ENCODE peak calls at places on chromosomes 2 and 18, in seven cellular contexts. One of them, this sample, is unnamed. For H3K4me1 and H3K36me3, the result is how much of the 10 kb centered on the place peaks cover.

GRCh38 chr18:23257686-23258565 is 122.6 kb downstream of the CABLES1 start:
- DNase-seq in IMR-90: peak
- DNase-seq in HCT116: no peak
- DNase-seq in uterus: no peak
- DNase-seq in ovary: no peak
- DNase-seq in K562: no peak
- DNase-seq in stomach: no peak
- DNase-seq in this sample: no peak

GRCh38 chr2:147449323-147450080 is 395.3 kb upstream of the ACVR2A start:
- DNase-seq in K562: no peak
- DNase-seq in HCT116: no peak
- DNase-seq in IMR-90: no peak
- DNase-seq in stomach: no peak
- DNase-seq in ovary: no peak
- DNase-seq in uterus: no peak
- DNase-seq in this sample: no peak

GRCh38 chr2:165015052-165015642 is 59.8 kb upstream of the SLC38A11 start:
- DNase-seq in K562: peak
- DNase-seq in HCT116: peak
- DNase-seq in uterus: no peak
- DNase-seq in ovary: peak
- DNase-seq in stomach: peak
- DNase-seq in IMR-90: peak
- DNase-seq in this sample: peak

GRCh38 chr2:30877833-30878232 is 70.6 kb upstream of the CAPN13 start:
- DNase-seq in stomach: no peak
- DNase-seq in HCT116: no peak
- DNase-seq in K562: no peak
- DNase-seq in ovary: no peak
- DNase-seq in IMR-90: no peak
- DNase-seq in uterus: no peak
- DNase-seq in this sample: no peak

GRCh38 chr2:168159754-168160585 is 87.4 kb downstream of the STK39 start:
- DNase-seq in HCT116: no peak
- DNase-seq in ovary: no peak
- DNase-seq in stomach: no peak
- DNase-seq in uterus: peak
- DNase-seq in K562: no peak
- DNase-seq in IMR-90: no peak
- DNase-seq in this sample: no peak

GRCh38 chr18:71252351-71252862 is 963.6 kb downstream of the SOCS6 start:
- DNase-seq in uterus: no peak
- DNase-seq in IMR-90: no peak
- DNase-seq in K562: no peak
- DNase-seq in HCT116: no peak
- DNase-seq in stomach: no peak
- DNase-seq in ovary: no peak
- DNase-seq in this sample: no peak

GRCh38 chr2:136216073-136216472 is 98.1 kb upstream of the CXCR4 start:
- DNase-seq in K562: no peak
- DNase-seq in HCT116: no peak
- DNase-seq in ovary: no peak
- DNase-seq in uterus: no peak
- DNase-seq in stomach: no peak
- DNase-seq in IMR-90: no peak
- DNase-seq in this sample: no peak

GRCh38 chr2:118291481-118291880 is 203.2 kb downstream of the INSIG2 start:
- DNase-seq in ovary: no peak
- DNase-seq in HCT116: no peak
- DNase-seq in stomach: no peak
- DNase-seq in uterus: no peak
- DNase-seq in K562: no peak
- DNase-seq in IMR-90: no peak
- DNase-seq in this sample: no peak

GRCh38 chr2:38218583-38218982 is 142.6 kb upstream of the CYP1B1 start:
- DNase-seq in ovary: no peak
- DNase-seq in stomach: no peak
- DNase-seq in HCT116: no peak
- DNase-seq in uterus: peak
- DNase-seq in K562: no peak
- DNase-seq in IMR-90: no peak
- DNase-seq in this sample: no peak

GRCh38 chr2:8412586-8412985 is 269.3 kb upstream of the ID2 start:
- DNase-seq in HCT116: no peak
- DNase-seq in uterus: peak
- DNase-seq in IMR-90: no peak
- DNase-seq in K562: no peak
- DNase-seq in ovary: no peak
- DNase-seq in stomach: no peak
- DNase-seq in this sample: no peak

GRCh38 chr2:8168007-8168717 is 513.7 kb upstream of the ID2 start:
- DNase-seq in K562: no peak
- DNase-seq in IMR-90: no peak
- DNase-seq in uterus: no peak
- DNase-seq in HCT116: no peak
- DNase-seq in stomach: no peak
- DNase-seq in ovary: no peak
- DNase-seq in this sample: no peak

GRCh38 chr2:118529931-118530330 is 317.5 kb downstream of the EN1 start:
- DNase-seq in stomach: no peak
- DNase-seq in K562: no peak
- DNase-seq in ovary: no peak
- DNase-seq in HCT116: no peak
- DNase-seq in uterus: no peak
- DNase-seq in IMR-90: no peak
- DNase-seq in this sample: no peak

GRCh38 chr2:238846503-238847431 is 1.1 kb upstream of the TWIST2 start:
- DNase-seq in stomach: no peak
- DNase-seq in ovary: peak
- DNase-seq in IMR-90: no peak
- DNase-seq in HCT116: no peak
- DNase-seq in uterus: peak
- DNase-seq in K562: no peak
- DNase-seq in this sample: no peak

GRCh38 chr18:11710578-11710977 is 21.5 kb downstream of the GNAL start:
- DNase-seq in uterus: no peak
- DNase-seq in ovary: no peak
- DNase-seq in K562: no peak
- DNase-seq in IMR-90: no peak
- DNase-seq in stomach: no peak
- DNase-seq in HCT116: no peak
- DNase-seq in this sample: no peak

GRCh38 chr2:73780242-73780582 is 309 bp upstream of the DUSP11 start:
- DNase-seq in stomach: no peak
- DNase-seq in ovary: no peak
- DNase-seq in IMR-90: no peak
- DNase-seq in K562: no peak
- DNase-seq in HCT116: no peak
- DNase-seq in uterus: no peak
- DNase-seq in this sample: no peak

GRCh38 chr2:177331446-177331997 is 61.1 kb upstream of the AGPS start:
- DNase-seq in ovary: no peak
- DNase-seq in HCT116: no peak
- DNase-seq in stomach: no peak
- DNase-seq in uterus: no peak
- DNase-seq in IMR-90: no peak
- DNase-seq in K562: no peak
- DNase-seq in this sample: no peak

GRCh38 chr2:98438190-98439133 is 6.2 kb upstream of the INPP4A start:
- DNase-seq in stomach: no peak
- DNase-seq in K562: no peak
- DNase-seq in HCT116: no peak
- DNase-seq in ovary: no peak
- DNase-seq in IMR-90: no peak
- DNase-seq in uterus: no peak
- DNase-seq in this sample: no peak

GRCh38 chr2:234166521-234166920 is 116.0 kb downstream of the SPP2 start:
- DNase-seq in HCT116: no peak
- DNase-seq in IMR-90: no peak
- DNase-seq in ovary: no peak
- DNase-seq in stomach: no peak
- DNase-seq in K562: no peak
- DNase-seq in uterus: no peak
- DNase-seq in this sample: no peak
- H3K4me1 ChIP-seq in HCT116: under half
- H3K4me1 ChIP-seq in IMR-90: under half
- H3K4me1 ChIP-seq in ovary: under half
- H3K4me1 ChIP-seq in stomach: under half
- H3K4me1 ChIP-seq in K562: under half
- H3K4me1 ChIP-seq in uterus: under half
- H3K4me1 ChIP-seq in this sample: under half

GRCh38 chr2:113756088-113757058 is at the start of gene SLC35F5:
- DNase-seq in IMR-90: peak
- DNase-seq in K562: peak
- DNase-seq in ovary: peak
- DNase-seq in HCT116: peak
- DNase-seq in uterus: peak
- DNase-seq in stomach: peak
- DNase-seq in this sample: peak
- TF ChIP-seq POLR2A in IMR-90: peak
- TF ChIP-seq POLR2A in K562: peak
- TF ChIP-seq POLR2A in ovary: peak
- TF ChIP-seq POLR2A in HCT116: peak
- TF ChIP-seq POLR2A in uterus: peak
- TF ChIP-seq POLR2A in stomach: peak
- TF ChIP-seq POLR2A in this sample: peak

DNA sequence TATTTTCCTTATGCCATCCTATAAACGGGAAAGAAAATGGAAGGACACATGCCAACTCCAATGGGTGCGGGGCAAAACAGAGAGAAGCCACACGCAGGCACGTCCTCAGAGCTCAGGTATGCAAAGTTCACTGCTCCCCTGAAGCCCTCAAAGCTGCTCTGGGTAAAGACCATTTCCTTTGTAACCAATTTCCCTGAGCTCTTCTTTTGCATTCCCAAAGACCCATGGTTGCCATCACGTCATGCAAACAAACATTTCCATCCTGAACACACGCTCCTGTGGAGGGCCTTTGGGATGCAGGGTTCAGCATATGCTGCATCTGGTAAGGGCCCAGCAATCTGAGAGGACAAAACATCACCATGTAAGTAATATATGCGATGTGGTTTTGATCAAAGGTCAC is 69.4 kb downstream of the EMILIN2 start:
- DNase-seq in ovary: no peak
- DNase-seq in IMR-90: no peak
- DNase-seq in uterus: no peak
- DNase-seq in K562: no peak
- DNase-seq in stomach: no peak
- DNase-seq in HCT116: no peak
- DNase-seq in this sample: no peak
- H3K36me3 ChIP-seq in ovary: under half
- H3K36me3 ChIP-seq in IMR-90: half or more
- H3K36me3 ChIP-seq in uterus: under half
- H3K36me3 ChIP-seq in K562: under half
- H3K36me3 ChIP-seq in stomach: half or more
- H3K36me3 ChIP-seq in HCT116: under half
- H3K36me3 ChIP-seq in this sample: under half

GRCh38 chr2:203685081-203685621 is 21.3 kb upstream of the CD28 start:
- DNase-seq in HCT116: no peak
- DNase-seq in stomach: no peak
- DNase-seq in ovary: no peak
- DNase-seq in K562: no peak
- DNase-seq in IMR-90: peak
- DNase-seq in uterus: no peak
- DNase-seq in this sample: no peak

GRCh38 chr2:203683421-203683820 is 23.0 kb upstream of the CD28 start:
- DNase-seq in K562: no peak
- DNase-seq in stomach: no peak
- DNase-seq in ovary: no peak
- DNase-seq in HCT116: no peak
- DNase-seq in IMR-90: no peak
- DNase-seq in uterus: no peak
- DNase-seq in this sample: no peak

GRCh38 chr2:203681978-203682377 is 24.5 kb upstream of the CD28 start:
- DNase-seq in IMR-90: no peak
- DNase-seq in HCT116: no peak
- DNase-seq in uterus: no peak
- DNase-seq in K562: no peak
- DNase-seq in ovary: no peak
- DNase-seq in stomach: no peak
- DNase-seq in this sample: no peak

GRCh38 chr2:203683932-203684556 is 22.4 kb upstream of the CD28 start:
- DNase-seq in K562: no peak
- DNase-seq in ovary: no peak
- DNase-seq in HCT116: no peak
- DNase-seq in IMR-90: peak
- DNase-seq in stomach: no peak
- DNase-seq in uterus: no peak
- DNase-seq in this sample: no peak

GRCh38 chr2:203682688-203683130 is 23.7 kb upstream of the CD28 start:
- DNase-seq in stomach: no peak
- DNase-seq in ovary: no peak
- DNase-seq in IMR-90: peak
- DNase-seq in uterus: no peak
- DNase-seq in K562: no peak
- DNase-seq in HCT116: no peak
- DNase-seq in this sample: no peak
- H3K4me1 ChIP-seq in stomach: under half
- H3K4me1 ChIP-seq in ovary: under half
- H3K4me1 ChIP-seq in IMR-90: under half
- H3K4me1 ChIP-seq in uterus: under half
- H3K4me1 ChIP-seq in K562: under half
- H3K4me1 ChIP-seq in HCT116: under half
- H3K4me1 ChIP-seq in this sample: under half

DNA sequence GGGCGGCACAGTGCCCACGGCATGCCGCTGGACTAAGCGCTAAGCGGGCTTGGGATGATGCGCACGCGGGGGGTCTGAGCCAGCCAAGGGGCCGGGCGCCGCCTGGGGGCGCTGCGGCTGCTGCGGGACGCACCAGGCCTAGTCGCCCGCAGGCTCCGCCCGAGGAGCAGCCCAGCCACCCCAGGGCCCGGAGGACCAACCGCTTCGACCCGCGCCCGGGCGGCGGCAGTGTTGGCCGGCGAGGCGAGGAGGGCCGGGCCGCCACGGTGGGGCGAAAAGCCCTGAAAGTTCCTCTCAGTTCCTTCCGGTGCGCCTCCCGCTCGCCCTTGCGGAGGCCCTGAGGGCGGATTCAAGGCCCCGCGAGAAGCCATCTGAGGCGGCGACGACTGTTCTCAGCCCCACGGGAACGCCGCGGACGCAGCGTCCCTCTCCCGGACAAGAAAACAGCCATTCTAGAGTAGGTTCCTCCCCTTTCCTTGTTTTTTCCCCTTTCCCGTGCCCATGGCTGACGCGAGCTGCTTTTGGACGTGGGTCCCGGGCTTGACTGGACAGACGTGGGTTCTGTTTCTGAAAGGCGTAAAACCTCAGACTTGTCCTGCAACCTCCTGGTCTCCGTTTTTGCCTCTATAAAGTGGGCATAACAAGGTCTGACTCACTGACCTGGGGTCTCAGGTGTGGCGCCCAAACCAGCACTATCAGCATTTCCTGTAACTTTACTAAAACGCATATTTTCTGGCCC is at the start of gene ANKAR:
- DNase-seq in ovary: peak
- DNase-seq in K562: no peak
- DNase-seq in IMR-90: peak
- DNase-seq in uterus: peak
- DNase-seq in HCT116: no peak
- DNase-seq in stomach: peak
- DNase-seq in this sample: peak
- TF ChIP-seq POLR2A in ovary: peak
- TF ChIP-seq POLR2A in K562: no peak
- TF ChIP-seq POLR2A in IMR-90: peak
- TF ChIP-seq POLR2A in uterus: peak
- TF ChIP-seq POLR2A in HCT116: no peak
- TF ChIP-seq POLR2A in stomach: no peak
- TF ChIP-seq POLR2A in this sample: peak

GRCh38 chr2:236157815-236158498 is 10.2 kb downstream of the GBX2 start:
- DNase-seq in K562: no peak
- DNase-seq in stomach: no peak
- DNase-seq in ovary: no peak
- DNase-seq in IMR-90: no peak
- DNase-seq in uterus: no peak
- DNase-seq in HCT116: no peak
- DNase-seq in this sample: no peak
- H3K36me3 ChIP-seq in K562: under half
- H3K36me3 ChIP-seq in stomach: under half
- H3K36me3 ChIP-seq in ovary: under half
- H3K36me3 ChIP-seq in IMR-90: under half
- H3K36me3 ChIP-seq in uterus: under half
- H3K36me3 ChIP-seq in HCT116: under half
- H3K36me3 ChIP-seq in this sample: under half